ENCODE peak calls at places on chromosome 4, in nine cellular contexts. U is mesendoderm; L is Karpas-422; M is substantia nigra; Q is Peyer's patch; S is A549; D is RWPE1; I is brain microvascular endothelial cell; A is CD4-positive, alpha-beta memory T cell. N is an unnamed sample.
A peak's percentile ranks its signal among the peaks of the same experiment; 100 is the strongest.

GRCh38 chr4:143307536-143307935 is 29.1 kb upstream of the GAB1 start:
- DNase-seq in U (no peak), L (no peak), M (no peak), Q (no peak), S (no peak), D (no peak), I (no peak), A (no peak), N (no peak)

GRCh38 chr4:3766207-3766790 is at the start of gene ADRA2C:
- DNase-seq in U (no peak), L (no peak), M (no peak), Q (no peak), S (peak; percentile 33), D (no peak), I (no peak), A (no peak), N (no peak)

GRCh38 chr4:16196482-16197393 is 29.5 kb downstream of the TAPT1 start:
- DNase-seq in U (peak; percentile 90), L (peak; percentile 54), M (no peak), Q (no peak), S (peak; percentile 54), D (peak; percentile 30), I (peak; percentile 63), A (peak; percentile 9), N (no peak)

GRCh38 chr4:153465922-153466636 is at the start of gene TMEM131L:
- DNase-seq in U (peak; percentile 91), L (peak; percentile 93), M (peak; percentile 69), Q (peak; percentile 73), S (peak; percentile 60), D (peak; percentile 71), I (peak; percentile 38), A (peak; percentile 75), N (peak; percentile 59)

GRCh38 chr4:40980318-40980883 is 230.6 kb downstream of the NSUN7 start:
- DNase-seq in U (peak; percentile 42), L (peak; percentile 64), M (peak; percentile 2), Q (no peak), S (no peak), D (no peak), I (no peak), A (no peak), N (no peak)

GRCh38 chr4:81622028-81622427 is 150.3 kb upstream of the RASGEF1B start:
- DNase-seq in U (peak; percentile 59), L (no peak), M (no peak), Q (no peak), S (no peak), D (no peak), I (no peak), A (no peak), N (no peak)

GRCh38 chr4:95066011-95066410 is 308.3 kb downstream of the BMPR1B start:
- DNase-seq in U (no peak), L (no peak), M (no peak), Q (no peak), S (no peak), D (peak; percentile 34), I (no peak), A (no peak), N (no peak)

GRCh38 chr4:184785813-184786212 is 40.0 kb downstream of the ACSL1 start:
- DNase-seq in U (no peak), L (no peak), M (no peak), Q (no peak), S (no peak), D (no peak), I (no peak), A (no peak), N (no peak)

GRCh38 chr4:142549726-142550463 is 296.2 kb downstream of the INPP4B start:
- DNase-seq in U (peak; percentile 26), L (no peak), M (no peak), Q (no peak), S (peak; percentile 85), D (peak; percentile 65), I (peak; percentile 73), A (no peak), N (no peak)

GRCh38 chr4:178165909-178166308 is 723.7 kb upstream of the AGA start:
- DNase-seq in U (no peak), L (no peak), M (no peak), Q (no peak), S (no peak), D (peak; percentile 12), I (no peak), A (no peak), N (no peak)

GRCh38 chr4:125283702-125284279 is 31.0 kb upstream of the FAT4 start:
- DNase-seq in U (peak; percentile 27), L (peak; percentile 66), M (no peak), Q (no peak), S (peak; percentile 36), D (peak; percentile 11), I (no peak), A (no peak), N (no peak)

GRCh38 chr4:94640151-94640550 is 117.6 kb upstream of the BMPR1B start:
- DNase-seq in U (no peak), L (no peak), M (no peak), Q (no peak), S (no peak), D (no peak), I (no peak), A (no peak), N (no peak)

GRCh38 chr4:80202784-80203553 is 5.7 kb downstream of the PRDM8 start:
- DNase-seq in U (peak; percentile 64), L (no peak), M (no peak), Q (peak; percentile 59), S (peak; percentile 10), D (peak; percentile 34), I (no peak), A (peak; percentile 64), N (no peak)

GRCh38 chr4:119268466-119268865 is 53.5 kb downstream of the FABP2 start:
- DNase-seq in U (no peak), L (no peak), M (no peak), Q (no peak), S (no peak), D (no peak), I (no peak), A (no peak), N (no peak)

GRCh38 chr4:4990857-4991540 is 28.3 kb downstream of the CYTL1 start:
- DNase-seq in U (no peak), L (no peak), M (peak; percentile 13), Q (peak; percentile 17), S (peak; percentile 75), D (peak; percentile 38), I (peak; percentile 64), A (no peak), N (no peak)
- H3K27ac ChIP-seq in U (no peak overlapping the region), L (no peak overlapping the region), M (no peak overlapping the region), Q (no peak overlapping the region), S (peak overlapping the region; percentile 54), D (no peak overlapping the region), I (no peak overlapping the region), A (no peak overlapping the region), N (no peak overlapping the region)

GRCh38 chr4:8330821-8331566 is 61.4 kb downstream of the HTRA3 start:
- DNase-seq in U (no peak), L (no peak), M (peak; percentile 9), Q (no peak), S (no peak), D (no peak), I (no peak), A (no peak), N (no peak)
- H3K27ac ChIP-seq in U (no peak overlapping the region), L (no peak overlapping the region), M (no peak overlapping the region), Q (no peak overlapping the region), S (no peak overlapping the region), D (no peak overlapping the region), I (no peak overlapping the region), A (no peak overlapping the region), N (no peak overlapping the region)

DNA sequence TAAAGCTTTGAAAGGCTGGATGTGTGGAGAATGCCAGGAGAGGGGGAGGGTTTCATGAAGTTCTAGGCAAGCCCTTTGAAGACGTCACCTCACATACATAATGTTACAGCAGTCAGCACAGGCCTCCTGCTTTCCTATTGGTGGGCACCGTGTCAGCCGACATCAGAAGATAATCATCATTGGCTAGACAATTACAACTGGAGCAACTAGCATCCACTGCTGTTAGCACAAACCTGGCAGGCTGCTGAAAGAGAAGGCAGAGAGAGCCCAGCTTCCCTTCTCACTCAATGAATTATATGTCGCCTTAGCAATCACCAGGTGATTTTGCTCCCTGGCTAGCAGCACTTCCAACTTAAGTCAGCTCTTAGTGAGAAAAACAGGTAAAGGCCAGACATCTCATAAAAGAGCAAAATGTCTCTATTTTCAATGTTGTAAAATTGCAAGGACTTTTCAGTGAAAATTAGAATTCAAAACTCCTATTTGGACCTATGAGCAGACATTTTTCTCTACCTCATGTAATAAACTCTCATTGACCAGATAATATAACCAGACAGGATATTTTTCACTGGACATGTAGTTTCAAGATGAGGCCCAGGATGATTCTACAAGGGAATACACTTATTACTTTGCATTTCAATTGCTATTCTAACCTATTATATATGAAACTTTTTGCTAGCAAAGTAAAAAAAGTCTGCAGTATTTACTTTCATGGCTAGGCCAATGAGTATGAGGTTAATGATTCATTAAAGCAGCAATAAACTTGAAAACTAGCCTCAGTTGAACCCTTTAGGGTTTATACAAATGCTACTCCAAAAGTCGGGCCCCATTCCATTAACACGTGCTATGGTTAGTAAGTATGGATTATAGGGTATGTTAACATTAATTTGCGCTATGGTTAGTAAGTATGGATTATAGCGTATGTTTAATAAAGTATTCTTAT is 4.3 kb downstream of the ELOVL6 start:
- DNase-seq in U (peak; percentile 99), L (peak; percentile 93), M (peak; percentile 91), Q (peak; percentile 84), S (peak; percentile 93), D (peak; percentile 91), I (peak; percentile 98), A (peak; percentile 78), N (peak; percentile 92)
- H3K27ac ChIP-seq in U (peak overlapping the region; percentile 63), L (peak overlapping the region; percentile 92), M (peak overlapping the region; percentile 77), Q (peak overlapping the region; percentile 34), S (peak overlapping the region; percentile 74), D (peak overlapping the region; percentile 71), I (peak overlapping the region; percentile 43), A (peak overlapping the region; percentile 21), N (no peak overlapping the region)

GRCh38 chr4:168715889-168716288 is 219.0 kb downstream of the PALLD start:
- DNase-seq in U (no peak), L (no peak), M (no peak), Q (no peak), S (no peak), D (no peak), I (no peak), A (no peak), N (no peak)
- H3K27ac ChIP-seq in U (no peak overlapping the region), L (no peak overlapping the region), M (no peak overlapping the region), Q (no peak overlapping the region), S (peak overlapping the region; percentile 66), D (no peak overlapping the region), I (no peak overlapping the region), A (no peak overlapping the region), N (no peak overlapping the region)